ENCODE peak calls at places on chromosomes 2 and 18, in six cellular contexts. One of them, this sample, is unnamed.

GRCh38 chr2:189526936-189527654 is 53.5 kb downstream of the SLC40A1 start:
- DNase-seq in K562: no peak
- DNase-seq in KBM-7: no peak
- DNase-seq in hypothalamus: no peak
- DNase-seq in thoracic aorta: no peak
- DNase-seq in iPS-NIHi11: no peak
- DNase-seq in this sample: no peak

GRCh38 chr2:224407241-224407680 is 5.4 kb upstream of the FAM124B start:
- DNase-seq in K562: no peak
- DNase-seq in KBM-7: peak
- DNase-seq in hypothalamus: no peak
- DNase-seq in thoracic aorta: no peak
- DNase-seq in iPS-NIHi11: no peak
- DNase-seq in this sample: no peak

GRCh38 chr2:220572385-220572784 is 945.0 kb downstream of the SLC4A3 start:
- DNase-seq in K562: no peak
- DNase-seq in KBM-7: no peak
- DNase-seq in hypothalamus: no peak
- DNase-seq in thoracic aorta: no peak
- DNase-seq in iPS-NIHi11: no peak
- DNase-seq in this sample: no peak

GRCh38 chr2:241003047-241003360 is 4.6 kb downstream of the SNED1 start:
- DNase-seq in K562: no peak
- DNase-seq in KBM-7: no peak
- DNase-seq in hypothalamus: no peak
- DNase-seq in thoracic aorta: no peak
- DNase-seq in iPS-NIHi11: no peak
- DNase-seq in this sample: no peak

GRCh38 chr2:207251573-207252192 is 85.9 kb upstream of the KLF7 start:
- DNase-seq in K562: no peak
- DNase-seq in KBM-7: no peak
- DNase-seq in hypothalamus: no peak
- DNase-seq in thoracic aorta: no peak
- DNase-seq in iPS-NIHi11: no peak
- DNase-seq in this sample: no peak

GRCh38 chr18:7467708-7468466 is 99.2 kb upstream of the PTPRM start:
- DNase-seq in K562: peak
- DNase-seq in KBM-7: no peak
- DNase-seq in hypothalamus: no peak
- DNase-seq in thoracic aorta: no peak
- DNase-seq in iPS-NIHi11: peak
- DNase-seq in this sample: no peak

GRCh38 chr2:9965119-9965822 is 13.8 kb downstream of the GRHL1 start:
- DNase-seq in K562: no peak
- DNase-seq in KBM-7: no peak
- DNase-seq in hypothalamus: no peak
- DNase-seq in thoracic aorta: no peak
- DNase-seq in iPS-NIHi11: no peak
- DNase-seq in this sample: no peak

GRCh38 chr2:199977984-199978415 is 22.6 kb downstream of the MAIP1 start:
- DNase-seq in K562: no peak
- DNase-seq in KBM-7: no peak
- DNase-seq in hypothalamus: no peak
- DNase-seq in thoracic aorta: no peak
- DNase-seq in iPS-NIHi11: no peak
- DNase-seq in this sample: no peak

GRCh38 chr2:1461507-1462390 is 48.5 kb downstream of the TPO start:
- DNase-seq in K562: no peak
- DNase-seq in KBM-7: no peak
- DNase-seq in hypothalamus: no peak
- DNase-seq in thoracic aorta: no peak
- DNase-seq in iPS-NIHi11: no peak
- DNase-seq in this sample: no peak

GRCh38 chr2:132752421-132753206 is 82.6 kb upstream of the LYPD1 start:
- DNase-seq in K562: no peak
- DNase-seq in KBM-7: no peak
- DNase-seq in hypothalamus: no peak
- DNase-seq in thoracic aorta: no peak
- DNase-seq in iPS-NIHi11: no peak
- DNase-seq in this sample: no peak

GRCh38 chr2:71588497-71588896 is 135.1 kb downstream of the DYSF start:
- DNase-seq in K562: no peak
- DNase-seq in KBM-7: no peak
- DNase-seq in hypothalamus: no peak
- DNase-seq in thoracic aorta: no peak
- DNase-seq in iPS-NIHi11: no peak
- DNase-seq in this sample: no peak

GRCh38 chr2:216083464-216084279 is 2.0 kb downstream of the TMEM169 start:
- DNase-seq in K562: no peak
- DNase-seq in KBM-7: no peak
- DNase-seq in hypothalamus: no peak
- DNase-seq in thoracic aorta: no peak
- DNase-seq in iPS-NIHi11: peak
- DNase-seq in this sample: no peak

GRCh38 chr2:238168196-238168815 is 9.5 kb downstream of the ERFE start:
- DNase-seq in K562: peak
- DNase-seq in KBM-7: no peak
- DNase-seq in hypothalamus: no peak
- DNase-seq in thoracic aorta: no peak
- DNase-seq in iPS-NIHi11: no peak
- DNase-seq in this sample: no peak

GRCh38 chr2:28175028-28175427 is 217.6 kb upstream of the FOSL2 start:
- DNase-seq in K562: no peak
- DNase-seq in KBM-7: no peak
- DNase-seq in hypothalamus: no peak
- DNase-seq in thoracic aorta: no peak
- DNase-seq in iPS-NIHi11: no peak
- DNase-seq in this sample: no peak

GRCh38 chr2:64632855-64633819 is 20.6 kb downstream of the SERTAD2 start:
- DNase-seq in K562: no peak
- DNase-seq in KBM-7: no peak
- DNase-seq in hypothalamus: no peak
- DNase-seq in thoracic aorta: no peak
- DNase-seq in iPS-NIHi11: no peak
- DNase-seq in this sample: no peak

GRCh38 chr2:5392658-5393057 is 299.5 kb upstream of the SOX11 start:
- DNase-seq in K562: no peak
- DNase-seq in KBM-7: no peak
- DNase-seq in hypothalamus: no peak
- DNase-seq in thoracic aorta: no peak
- DNase-seq in iPS-NIHi11: no peak
- DNase-seq in this sample: no peak

GRCh38 chr2:147327636-147328035 is 517.2 kb upstream of the ACVR2A start:
- DNase-seq in K562: no peak
- DNase-seq in KBM-7: no peak
- DNase-seq in hypothalamus: no peak
- DNase-seq in thoracic aorta: no peak
- DNase-seq in iPS-NIHi11: no peak
- DNase-seq in this sample: no peak

GRCh38 chr18:51151568-51152511 is 45.6 kb downstream of the MEX3C start:
- DNase-seq in K562: no peak
- DNase-seq in KBM-7: peak
- DNase-seq in hypothalamus: no peak
- DNase-seq in thoracic aorta: no peak
- DNase-seq in iPS-NIHi11: no peak
- DNase-seq in this sample: no peak

GRCh38 chr2:26193578-26194231 is 20.8 kb downstream of the GAREM2 start:
- DNase-seq in K562: no peak
- DNase-seq in KBM-7: no peak
- DNase-seq in hypothalamus: no peak
- DNase-seq in thoracic aorta: no peak
- DNase-seq in iPS-NIHi11: no peak
- DNase-seq in this sample: no peak

GRCh38 chr2:51027442-51027841 is 4.5 kb downstream of the NRXN1 start:
- DNase-seq in K562: no peak
- DNase-seq in KBM-7: no peak
- DNase-seq in hypothalamus: no peak
- DNase-seq in thoracic aorta: no peak
- DNase-seq in iPS-NIHi11: no peak
- DNase-seq in this sample: no peak

GRCh38 chr2:7014201-7014640 is 97.0 kb downstream of the RNF144A start:
- DNase-seq in K562: peak
- DNase-seq in KBM-7: peak
- DNase-seq in hypothalamus: peak
- DNase-seq in thoracic aorta: no peak
- DNase-seq in iPS-NIHi11: peak
- DNase-seq in this sample: peak

GRCh38 chr18:79681484-79682387 is 2.1 kb downstream of the CTDP1 start:
- DNase-seq in K562: no peak
- DNase-seq in KBM-7: peak
- DNase-seq in hypothalamus: no peak
- DNase-seq in thoracic aorta: no peak
- DNase-seq in iPS-NIHi11: no peak
- DNase-seq in this sample: no peak

GRCh38 chr2:118202707-118203303 is 114.5 kb downstream of the INSIG2 start:
- DNase-seq in K562: peak
- DNase-seq in KBM-7: peak
- DNase-seq in hypothalamus: no peak
- DNase-seq in thoracic aorta: no peak
- DNase-seq in iPS-NIHi11: peak
- DNase-seq in this sample: no peak

GRCh38 chr2:173631123-173631450 is 276.4 kb downstream of the CDCA7 start:
- DNase-seq in K562: no peak
- DNase-seq in KBM-7: no peak
- DNase-seq in hypothalamus: no peak
- DNase-seq in thoracic aorta: no peak
- DNase-seq in iPS-NIHi11: no peak
- DNase-seq in this sample: no peak

GRCh38 chr2:44267269-44268258 is 7.7 kb upstream of the SLC3A1 start:
- DNase-seq in K562: no peak
- DNase-seq in KBM-7: no peak
- DNase-seq in hypothalamus: peak
- DNase-seq in thoracic aorta: peak
- DNase-seq in iPS-NIHi11: no peak
- DNase-seq in this sample: no peak

GRCh38 chr18:22469061-22469689 is 51.5 kb upstream of the CTAGE1 start:
- DNase-seq in K562: no peak
- DNase-seq in KBM-7: no peak
- DNase-seq in hypothalamus: no peak
- DNase-seq in thoracic aorta: no peak
- DNase-seq in iPS-NIHi11: no peak
- DNase-seq in this sample: no peak

GRCh38 chr18:8643479-8643878 is 34.2 kb downstream of the RAB12 start:
- DNase-seq in K562: no peak
- DNase-seq in KBM-7: no peak
- DNase-seq in hypothalamus: no peak
- DNase-seq in thoracic aorta: no peak
- DNase-seq in iPS-NIHi11: no peak
- DNase-seq in this sample: no peak

GRCh38 chr2:104866883-104867350 is 13.0 kb downstream of the POU3F3 start:
- DNase-seq in K562: no peak
- DNase-seq in KBM-7: no peak
- DNase-seq in hypothalamus: peak
- DNase-seq in thoracic aorta: no peak
- DNase-seq in iPS-NIHi11: no peak
- DNase-seq in this sample: no peak

GRCh38 chr2:197633109-197633657 is 42.2 kb downstream of the RFTN2 start:
- DNase-seq in K562: no peak
- DNase-seq in KBM-7: no peak
- DNase-seq in hypothalamus: no peak
- DNase-seq in thoracic aorta: no peak
- DNase-seq in iPS-NIHi11: no peak
- DNase-seq in this sample: no peak

GRCh38 chr2:149225446-149225845 is 104.9 kb upstream of the LYPD6 start:
- DNase-seq in K562: no peak
- DNase-seq in KBM-7: no peak
- DNase-seq in hypothalamus: no peak
- DNase-seq in thoracic aorta: no peak
- DNase-seq in iPS-NIHi11: no peak
- DNase-seq in this sample: no peak

GRCh38 chr2:132669854-132670103 is 226 bp downstream of the LYPD1 start:
- DNase-seq in K562: no peak
- DNase-seq in KBM-7: no peak
- DNase-seq in hypothalamus: no peak
- DNase-seq in thoracic aorta: no peak
- DNase-seq in iPS-NIHi11: peak
- DNase-seq in this sample: no peak

This sample was measured in dorsolateral prefrontal cortex.